ENCODE peak calls at places on chromosomes 7 and 10, in six cellular contexts. M, J, O, N, G and L are unnamed samples.

GRCh38 chr10:131155903-131156285 is 155.6 kb downstream of the TCERG1L start:
- DNase-seq in M (no peak), J (no peak), O (no peak), N (no peak), G (no peak), L (no peak)

GRCh38 chr10:103295391-103296044 is 18.6 kb downstream of the INA start:
- DNase-seq in M (no peak), J (no peak), O (no peak), N (no peak), G (no peak), L (no peak)

GRCh38 chr10:778626-779330 is 89.3 kb upstream of the DIP2C start:
- DNase-seq in M (no peak), J (no peak), O (no peak), N (no peak), G (peak), L (no peak)

GRCh38 chr10:80709879-80710278 is 172.2 kb downstream of the SH2D4B start:
- DNase-seq in M (no peak), J (no peak), O (no peak), N (no peak), G (no peak), L (no peak)

GRCh38 chr10:71526662-71527061 is 129.9 kb downstream of the CDH23 start:
- DNase-seq in M (no peak), J (no peak), O (no peak), N (no peak), G (no peak), L (no peak)

GRCh38 chr7:75054744-75055527 is 18.7 kb downstream of the RCC1L start:
- DNase-seq in M (no peak), J (no peak), O (no peak), N (peak), G (no peak), L (peak)

GRCh38 chr7:139776486-139777303 is 1.1 kb downstream of the HIPK2 start:
- DNase-seq in M (no peak), J (no peak), O (no peak), N (no peak), G (no peak), L (no peak)

GRCh38 chr10:30986027-30986672 is 45.5 kb downstream of the ZNF438 start:
- DNase-seq in M (no peak), J (no peak), O (no peak), N (no peak), G (no peak), L (no peak)

GRCh38 chr7:3065724-3066143 is 22.1 kb upstream of the CARD11 start:
- DNase-seq in M (no peak), J (no peak), O (peak), N (no peak), G (peak), L (no peak)

GRCh38 chr7:8060241-8060640 is 91.6 kb downstream of the GLCCI1 start:
- DNase-seq in M (no peak), J (no peak), O (no peak), N (no peak), G (no peak), L (no peak)

GRCh38 chr10:80156216-80156615 is 23.7 kb downstream of the PLAC9 start:
- DNase-seq in M (no peak), J (no peak), O (no peak), N (no peak), G (no peak), L (no peak)

GRCh38 chr10:121708921-121709625 is 110.8 kb upstream of the FGFR2 start:
- DNase-seq in M (no peak), J (no peak), O (no peak), N (no peak), G (peak), L (no peak)

GRCh38 chr7:66145404-66145843 is 30.8 kb downstream of the CRCP start:
- DNase-seq in M (no peak), J (no peak), O (no peak), N (peak), G (no peak), L (peak)

GRCh38 chr10:133405844-133406527 is 12.0 kb downstream of the MTG1 start:
- DNase-seq in M (no peak), J (no peak), O (no peak), N (no peak), G (no peak), L (no peak)

GRCh38 chr7:14821757-14822480 is 80.6 kb downstream of the DGKB start:
- DNase-seq in M (no peak), J (no peak), O (no peak), N (no peak), G (no peak), L (no peak)

GRCh38 chr7:49432245-49432644 is 341.2 kb upstream of the VWC2 start:
- DNase-seq in M (no peak), J (no peak), O (no peak), N (no peak), G (no peak), L (no peak)

GRCh38 chr7:155738652-155739537 is 73.4 kb downstream of the SHH start:
- DNase-seq in M (peak), J (no peak), O (peak), N (peak), G (peak), L (peak)

GRCh38 chr7:50957427-50957826 is 174.7 kb upstream of the GRB10 start:
- DNase-seq in M (no peak), J (no peak), O (no peak), N (no peak), G (no peak), L (no peak)

GRCh38 chr10:87740232-87740631 is 77.8 kb downstream of the ATAD1 start:
- DNase-seq in M (no peak), J (no peak), O (no peak), N (no peak), G (no peak), L (no peak)